ENCODE peak calls at places on chromosomes 6 and 20, in four cellular contexts. N is upper lobe of right lung, W is heart left ventricle, L is mesothelial cell of epicardium. U is an unnamed sample.

GRCh38 chr6:26020983-26021349 is 58.4 kb downstream of the TRIM38 start:
- DNase-seq in N (peak), W (peak), L (peak), U (no peak)

GRCh38 chr20:57667924-57668782 is 41.7 kb downstream of the PMEPA1 start:
- DNase-seq in N (peak), W (no peak), L (no peak), U (no peak)

GRCh38 chr6:36912583-36912982 is 26.8 kb downstream of the C6orf89 start:
- DNase-seq in N (no peak), W (no peak), L (no peak), U (peak)

GRCh38 chr20:44600758-44601562 is 18.6 kb downstream of the PKIG start:
- DNase-seq in N (no peak), W (peak), L (no peak), U (no peak)

GRCh38 chr6:148557796-148558457 is 188.9 kb upstream of the UST start:
- DNase-seq in N (no peak), W (no peak), L (no peak), U (no peak)

GRCh38 chr20:14536738-14537137 is 199.3 kb upstream of the FLRT3 start:
- DNase-seq in N (no peak), W (no peak), L (no peak), U (no peak)

GRCh38 chr6:66962082-66962481 is 1255.1 kb upstream of the EYS start:
- DNase-seq in N (no peak), W (no peak), L (no peak), U (no peak)

GRCh38 chr20:37145014-37145413 is 34.1 kb upstream of the RPN2 start:
- DNase-seq in N (no peak), W (no peak), L (no peak), U (no peak)

GRCh38 chr6:134317471-134318131 is at the start of gene SGK1:
- DNase-seq in N (no peak), W (no peak), L (no peak), U (peak)

GRCh38 chr6:157629220-157629619 is 193.8 kb upstream of the SNX9 start:
- DNase-seq in N (no peak), W (no peak), L (no peak), U (no peak)

GRCh38 chr20:35226775-35227681 is 538 bp downstream of the MMP24 start:
- DNase-seq in N (peak), W (peak), L (peak), U (no peak)

GRCh38 chr6:22471746-22472145 is 97.6 kb upstream of the HDGFL1 start:
- DNase-seq in N (no peak), W (no peak), L (no peak), U (no peak)

GRCh38 chr6:32945106-32945761 is 4.4 kb upstream of the HLA-DMB start:
- DNase-seq in N (no peak), W (no peak), L (no peak), U (no peak)

GRCh38 chr20:54692168-54692887 is 216.9 kb downstream of the DOK5 start:
- DNase-seq in N (no peak), W (no peak), L (no peak), U (no peak)

GRCh38 chr6:22470454-22471368 is 98.7 kb upstream of the HDGFL1 start:
- DNase-seq in N (peak), W (peak), L (no peak), U (peak)

GRCh38 chr6:10412948-10413849 is 1.7 kb downstream of the TFAP2A start:
- DNase-seq in N (peak), W (no peak), L (peak), U (no peak)

GRCh38 chr20:60365063-60365640 is 406.9 kb downstream of the CDH26 start:
- DNase-seq in N (no peak), W (no peak), L (no peak), U (no peak)

GRCh38 chr6:134034478-134034877 is 17.9 kb downstream of the SLC2A12 start:
- DNase-seq in N (no peak), W (no peak), L (no peak), U (no peak)

GRCh38 chr20:7879883-7880282 is 60.4 kb downstream of the HAO1 start:
- DNase-seq in N (no peak), W (no peak), L (no peak), U (peak)

GRCh38 chr6:17347012-17347411 is 46.4 kb upstream of the CAP2 start:
- DNase-seq in N (no peak), W (no peak), L (no peak), U (no peak)

GRCh38 chr6:30447237-30447636 is 42.1 kb upstream of the HLA-E start:
- DNase-seq in N (no peak), W (no peak), L (no peak), U (no peak)

GRCh38 chr20:56788041-56788670 is 159.1 kb downstream of the TFAP2C start:
- DNase-seq in N (no peak), W (no peak), L (no peak), U (peak)

GRCh38 chr6:15870354-15871043 is 207.7 kb upstream of the DTNBP1 start:
- DNase-seq in N (no peak), W (no peak), L (no peak), U (no peak)

GRCh38 chr6:161631676-161632194 is 357.9 kb upstream of the AGPAT4 start:
- DNase-seq in N (no peak), W (no peak), L (no peak), U (peak)

GRCh38 chr20:47126709-47127108 is 229.8 kb downstream of the ZMYND8 start:
- DNase-seq in N (no peak), W (no peak), L (no peak), U (no peak)

GRCh38 chr6:151036869-151037680 is 171.6 kb downstream of the MTHFD1L start:
- DNase-seq in N (no peak), W (no peak), L (no peak), U (no peak)

GRCh38 chr6:163414367-163415175 is at the start of gene QKI:
- DNase-seq in N (peak), W (peak), L (peak), U (peak)

GRCh38 chr6:69791065-69791471 is 5.7 kb downstream of the LMBRD1 start:
- DNase-seq in N (no peak), W (no peak), L (no peak), U (no peak)

GRCh38 chr6:26358511-26358981 is 6.5 kb upstream of the BTN3A2 start:
- DNase-seq in N (no peak), W (no peak), L (no peak), U (no peak)

GRCh38 chr6:98845201-98846020 is 11.0 kb downstream of the POU3F2 start:
- DNase-seq in N (peak), W (peak), L (peak), U (peak)

GRCh38 chr6:37923514-37923913 is 104.0 kb downstream of the ZFAND3 start:
- DNase-seq in N (no peak), W (no peak), L (no peak), U (no peak)

GRCh38 chr6:37928217-37928616 is 108.7 kb downstream of the ZFAND3 start:
- DNase-seq in N (no peak), W (no peak), L (no peak), U (no peak)

GRCh38 chr6:37930288-37931075 is 111.0 kb downstream of the ZFAND3 start:
- DNase-seq in N (no peak), W (no peak), L (no peak), U (no peak)

GRCh38 chr6:37922563-37922962 is 103.0 kb downstream of the ZFAND3 start:
- DNase-seq in N (no peak), W (no peak), L (no peak), U (no peak)

GRCh38 chr6:37926661-37927060 is 107.1 kb downstream of the ZFAND3 start:
- DNase-seq in N (no peak), W (no peak), L (no peak), U (no peak)
- TF ChIP-seq CTCF in N (no peak), W (no peak), L (no peak), U (no peak)

GRCh38 chr20:9172908-9173307 is 104.0 kb downstream of the PLCB4 start:
- DNase-seq in N (no peak), W (no peak), L (no peak), U (no peak)
- TF ChIP-seq CTCF in N (peak), W (peak), L (no peak), U (peak)

GRCh38 chr6:139996253-139996834 is 621.9 kb upstream of the CITED2 start:
- DNase-seq in N (no peak), W (no peak), L (no peak), U (no peak)
- TF ChIP-seq CTCF in N (peak), W (no peak), L (no peak), U (no peak)

DNA sequence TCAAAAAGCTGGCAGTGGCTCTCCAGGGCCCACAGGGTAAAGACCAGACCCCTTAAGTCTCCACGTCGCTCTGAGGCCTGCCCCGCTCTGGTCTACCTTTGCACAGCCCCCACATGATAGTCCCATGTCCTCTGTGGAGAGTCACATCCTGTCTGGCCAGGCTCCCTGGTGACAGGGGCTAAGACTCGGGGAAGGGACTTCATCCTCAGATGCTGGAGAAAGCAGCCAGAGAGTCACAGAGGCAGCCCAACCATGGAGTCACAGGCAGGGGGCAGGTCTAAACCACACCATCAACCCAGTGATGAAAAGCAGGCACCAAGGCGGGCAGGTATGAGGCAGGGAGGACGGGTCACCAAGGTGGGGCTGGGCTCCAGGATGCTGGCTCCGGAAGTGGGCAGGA is 62.2 kb downstream of the SLC22A23 start:
- DNase-seq in N (no peak), W (no peak), L (no peak), U (no peak)
- TF ChIP-seq CTCF in N (no peak), W (no peak), L (no peak), U (no peak)